ENCODE peak calls at places on chromosome 6, in eight cellular contexts. F is body of pancreas, Y is heart left ventricle, T is MM.1S, H is A549, I is endothelial cell of umbilical vein, X is A673, D is pancreas. B is an unnamed sample.

GRCh38 chr6:80771941-80772340 is 665.5 kb downstream of the BCKDHB start:
- DNase-seq in F (no peak), Y (no peak), T (peak; percentile 21), H (no peak), I (peak; percentile 18), X (peak; percentile 55), D (no peak), B (no peak)

GRCh38 chr6:162151050-162151658 is 576.4 kb downstream of the PRKN start:
- DNase-seq in F (no peak), Y (no peak), T (peak; percentile 56), H (no peak), I (no peak), X (no peak), D (no peak), B (no peak)

GRCh38 chr6:31011153-31011552 is 879 bp downstream of the MUC22 start:
- DNase-seq in F (no peak), Y (no peak), T (no peak), H (no peak), I (no peak), X (no peak), D (no peak), B (no peak)

GRCh38 chr6:149964243-149965190 is 774 bp downstream of the ULBP1 start:
- DNase-seq in F (no peak), Y (no peak), T (no peak), H (no peak), I (peak; percentile 28), X (peak; percentile 14), D (no peak), B (no peak)

GRCh38 chr6:158687507-158687906 is 37.7 kb downstream of the SYTL3 start:
- DNase-seq in F (no peak), Y (no peak), T (no peak), H (no peak), I (no peak), X (no peak), D (no peak), B (no peak)

GRCh38 chr6:44451803-44452690 is 64.5 kb downstream of the CDC5L start:
- DNase-seq in F (no peak), Y (no peak), T (no peak), H (no peak), I (no peak), X (no peak), D (no peak), B (no peak)

GRCh38 chr6:87879144-87879861 is 168.3 kb upstream of the SPACA1 start:
- DNase-seq in F (no peak), Y (no peak), T (peak; percentile 48), H (no peak), I (no peak), X (no peak), D (no peak), B (no peak)

GRCh38 chr6:15389759-15390723 is 144.2 kb downstream of the JARID2 start:
- DNase-seq in F (no peak), Y (no peak), T (peak; percentile 59), H (peak; percentile 25), I (peak; percentile 73), X (peak; percentile 82), D (no peak), B (peak; percentile 32)

GRCh38 chr6:168058691-168059551 is 20.1 kb downstream of the FRMD1 start:
- DNase-seq in F (no peak), Y (no peak), T (peak; percentile 17), H (no peak), I (no peak), X (peak; percentile 25), D (peak; percentile 61), B (no peak)

GRCh38 chr6:149990109-149990671 is 26.4 kb downstream of the ULBP1 start:
- DNase-seq in F (no peak), Y (no peak), T (no peak), H (no peak), I (no peak), X (no peak), D (peak; percentile 55), B (no peak)

GRCh38 chr6:7451321-7451720 is 61.7 kb downstream of the RIOK1 start:
- DNase-seq in F (no peak), Y (no peak), T (no peak), H (no peak), I (no peak), X (no peak), D (no peak), B (no peak)

GRCh38 chr6:54516331-54516730 is 208.1 kb downstream of the TINAG start:
- DNase-seq in F (no peak), Y (no peak), T (no peak), H (no peak), I (no peak), X (no peak), D (no peak), B (no peak)

GRCh38 chr6:55040102-55040848 is 134.0 kb upstream of the HCRTR2 start:
- DNase-seq in F (no peak), Y (no peak), T (no peak), H (no peak), I (no peak), X (no peak), D (no peak), B (no peak)

GRCh38 chr6:53306819-53307347 is 41.9 kb downstream of the ELOVL5 start:
- DNase-seq in F (no peak), Y (no peak), T (peak; percentile 46), H (no peak), I (peak; percentile 30), X (no peak), D (no peak), B (no peak)

GRCh38 chr6:7617954-7618764 is 28.2 kb downstream of the SNRNP48 start:
- DNase-seq in F (peak; percentile 11), Y (no peak), T (peak; percentile 79), H (no peak), I (no peak), X (peak; percentile 43), D (no peak), B (no peak)

GRCh38 chr6:87198496-87198895 is 43.1 kb downstream of the ZNF292 start:
- DNase-seq in F (no peak), Y (no peak), T (no peak), H (no peak), I (no peak), X (no peak), D (no peak), B (no peak)

GRCh38 chr6:43231053-43231452 is 1.8 kb upstream of the DNPH1 start:
- DNase-seq in F (no peak), Y (no peak), T (no peak), H (no peak), I (no peak), X (no peak), D (no peak), B (no peak)

GRCh38 chr6:150767585-150768164 is 97.8 kb upstream of the MTHFD1L start:
- DNase-seq in F (no peak), Y (no peak), T (no peak), H (no peak), I (peak; percentile 90), X (no peak), D (no peak), B (no peak)

GRCh38 chr6:1402369-1402768 is 13.0 kb downstream of the FOXF2 start:
- DNase-seq in F (no peak), Y (no peak), T (no peak), H (no peak), I (no peak), X (no peak), D (no peak), B (no peak)

GRCh38 chr6:138769102-138769676 is 4.4 kb upstream of the CCDC28A start:
- DNase-seq in F (no peak), Y (no peak), T (no peak), H (no peak), I (peak; percentile 84), X (no peak), D (no peak), B (no peak)
- H3K4me1 ChIP-seq in F (peaks cover 6% of the 10 kb centered on the region), Y (peaks cover 8% of the 10 kb centered on the region), T (peaks cover 1% of the 10 kb centered on the region), H (no peaks in the 10 kb centered on the region), I (peaks cover 37% of the 10 kb centered on the region), X (peaks cover 3% of the 10 kb centered on the region), D (no peaks in the 10 kb centered on the region), B (peaks cover 9% of the 10 kb centered on the region)

GRCh38 chr6:13098808-13099570 is 229.3 kb downstream of the TBC1D7 start:
- DNase-seq in F (no peak), Y (no peak), T (no peak), H (no peak), I (no peak), X (no peak), D (no peak), B (no peak)

GRCh38 chr6:13101985-13102384 is 226.4 kb downstream of the TBC1D7 start:
- DNase-seq in F (no peak), Y (no peak), T (no peak), H (no peak), I (no peak), X (no peak), D (no peak), B (no peak)

GRCh38 chr6:13101409-13101808 is 226.9 kb downstream of the TBC1D7 start:
- DNase-seq in F (no peak), Y (no peak), T (no peak), H (no peak), I (no peak), X (no peak), D (no peak), B (no peak)

GRCh38 chr6:13098006-13098405 is 230.3 kb downstream of the TBC1D7 start:
- DNase-seq in F (no peak), Y (no peak), T (no peak), H (no peak), I (no peak), X (no peak), D (no peak), B (no peak)

GRCh38 chr6:13099771-13100170 is 228.6 kb downstream of the TBC1D7 start:
- DNase-seq in F (no peak), Y (no peak), T (no peak), H (no peak), I (no peak), X (no peak), D (no peak), B (no peak)
- TF ChIP-seq CTCF in F (no peak), Y (peak; percentile 26), T (peak; percentile 13), H (no peak), I (no peak), X (peak; percentile 48), D (no peak), B (no peak)

GRCh38 chr6:101114703-101115102 is 233.6 kb upstream of the ASCC3 start:
- DNase-seq in F (peak; percentile 7), Y (no peak), T (peak; percentile 45), H (no peak), I (no peak), X (peak; percentile 90), D (no peak), B (no peak)

GRCh38 chr6:101117397-101118185 is 236.5 kb upstream of the ASCC3 start:
- DNase-seq in F (no peak), Y (no peak), T (no peak), H (no peak), I (no peak), X (peak; percentile 29), D (peak; percentile 28), B (peak; percentile 5)

GRCh38 chr6:101113468-101114260 is 232.5 kb upstream of the ASCC3 start:
- DNase-seq in F (no peak), Y (no peak), T (no peak), H (no peak), I (no peak), X (no peak), D (no peak), B (no peak)

GRCh38 chr6:101120747-101121146 is 239.6 kb upstream of the ASCC3 start:
- DNase-seq in F (no peak), Y (no peak), T (no peak), H (no peak), I (no peak), X (no peak), D (no peak), B (no peak)

GRCh38 chr6:101116337-101116736 is 235.2 kb upstream of the ASCC3 start:
- DNase-seq in F (no peak), Y (no peak), T (no peak), H (no peak), I (no peak), X (no peak), D (no peak), B (no peak)
- H3K4me1 ChIP-seq in F (no peaks in the 10 kb centered on the region), Y (no peaks in the 10 kb centered on the region), T (no peaks in the 10 kb centered on the region), H (no peaks in the 10 kb centered on the region), I (no peaks in the 10 kb centered on the region), X (peaks cover 44% of the 10 kb centered on the region), D (no peaks in the 10 kb centered on the region), B (no peaks in the 10 kb centered on the region)

GRCh38 chr6:102907181-102907580 is 1513.7 kb downstream of the GRIK2 start:
- DNase-seq in F (no peak), Y (no peak), T (peak; percentile 42), H (no peak), I (no peak), X (peak; percentile 9), D (no peak), B (no peak)
- TF ChIP-seq CTCF in F (no peak), Y (no peak), T (peak; percentile 24), H (no peak), I (no peak), X (no peak), D (no peak), B (no peak)

B was measured in heart right ventricle.